ENCODE peak calls at places on chromosomes 2 and 18, in four cellular contexts. O is GM12878, Y is K562, S is SK-N-SH. H is an unnamed sample.
A peak's percentile ranks its signal among the peaks of the same experiment; 100 is the strongest.

GRCh38 chr2:33133436-33133835 is 186.7 kb downstream of the LTBP1 start:
- DNase-seq in O (no peak), Y (no peak), S (no peak), H (no peak)

GRCh38 chr2:70926042-70926441 is 9.7 kb upstream of the ATP6V1B1 start:
- DNase-seq in O (no peak), Y (no peak), S (no peak), H (no peak)

GRCh38 chr18:34122724-34123334 is 101.9 kb downstream of the NOL4 start:
- DNase-seq in O (peak; percentile 17), Y (peak; percentile 43), S (peak; percentile 55), H (peak; percentile 36)

GRCh38 chr2:227450196-227450851 is 21.6 kb upstream of the AGFG1 start:
- DNase-seq in O (no peak), Y (no peak), S (no peak), H (no peak)

GRCh38 chr2:237693281-237694039 is 66.1 kb downstream of the LRRFIP1 start:
- DNase-seq in O (no peak), Y (no peak), S (no peak), H (peak; percentile 64)

GRCh38 chr2:26195006-26195961 is 22.4 kb downstream of the GAREM2 start:
- DNase-seq in O (no peak), Y (no peak), S (no peak), H (no peak)

GRCh38 chr18:74082476-74083070 is 65.1 kb downstream of the FBXO15 start:
- DNase-seq in O (peak; percentile 1), Y (no peak), S (peak; percentile 66), H (peak; percentile 65)

GRCh38 chr18:13136689-13137040 is 81.9 kb upstream of the LDLRAD4 start:
- DNase-seq in O (no peak), Y (no peak), S (peak; percentile 82), H (no peak)

GRCh38 chr18:50104421-50104820 is 90.5 kb downstream of the MYO5B start:
- DNase-seq in O (no peak), Y (no peak), S (no peak), H (no peak)

DNA sequence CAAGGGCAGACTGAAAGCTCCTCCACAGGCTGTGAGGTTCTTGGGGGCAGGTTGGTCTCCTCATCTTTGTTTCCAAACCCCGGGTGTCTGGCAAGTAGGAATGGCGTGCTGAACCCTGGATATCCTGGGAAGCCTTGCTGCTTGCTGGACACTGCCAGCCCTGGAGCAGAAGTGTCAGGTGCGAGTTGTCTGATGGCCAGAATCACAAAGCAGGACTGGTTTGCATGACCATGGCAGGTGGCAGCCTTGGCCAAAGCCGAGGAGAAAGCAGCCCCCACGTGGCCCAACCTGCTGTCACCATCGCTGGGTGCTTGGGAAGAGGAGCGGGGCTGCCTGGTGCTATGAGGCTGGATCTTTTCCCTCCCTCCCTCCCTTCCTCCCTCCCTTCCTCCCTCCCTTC is 309.5 kb upstream of the HS6ST1 start:
- DNase-seq in O (no peak), Y (no peak), S (no peak), H (no peak)
- TF ChIP-seq ZBTB33 in O (no peak), Y (no peak), S (no peak), H (no peak)

GRCh38 chr2:46686811-46687210 is 207.4 kb downstream of the TMEM247 start:
- DNase-seq in O (no peak), Y (no peak), S (no peak), H (no peak)

GRCh38 chr2:46684661-46685060 is 205.3 kb downstream of the TMEM247 start:
- DNase-seq in O (no peak), Y (no peak), S (no peak), H (no peak)

GRCh38 chr2:46679761-46680160 is 200.4 kb downstream of the TMEM247 start:
- DNase-seq in O (no peak), Y (no peak), S (no peak), H (no peak)

GRCh38 chr2:46683541-46683940 is 204.2 kb downstream of the TMEM247 start:
- DNase-seq in O (no peak), Y (no peak), S (no peak), H (no peak)
- TF ChIP-seq SMC3 in O (no peak), Y (no peak), S (no peak), H (no peak)

GRCh38 chr2:105321875-105322646 is 7.5 kb downstream of the TGFBRAP1 start:
- DNase-seq in O (no peak), Y (no peak), S (no peak), H (no peak)

GRCh38 chr2:105324732-105325131 is 4.8 kb downstream of the TGFBRAP1 start:
- DNase-seq in O (no peak), Y (no peak), S (no peak), H (no peak)

GRCh38 chr2:105317937-105318336 is 11.6 kb downstream of the TGFBRAP1 start:
- DNase-seq in O (no peak), Y (no peak), S (no peak), H (no peak)

GRCh38 chr2:105323117-105323516 is 6.4 kb downstream of the TGFBRAP1 start:
- DNase-seq in O (no peak), Y (no peak), S (no peak), H (no peak)

GRCh38 chr2:105320651-105321215 is 8.8 kb downstream of the TGFBRAP1 start:
- DNase-seq in O (no peak), Y (no peak), S (no peak), H (no peak)
- TF ChIP-seq ZBTB33 in O (no peak), Y (no peak), S (no peak), H (no peak)

GRCh38 chr2:213959589-213959988 is 451.3 kb upstream of the VWC2L start:
- DNase-seq in O (no peak), Y (no peak), S (no peak), H (no peak)

GRCh38 chr2:213958086-213958485 is 452.8 kb upstream of the VWC2L start:
- DNase-seq in O (no peak), Y (no peak), S (no peak), H (no peak)
- TF ChIP-seq SMC3 in O (no peak), Y (no peak), S (no peak), H (no peak)

GRCh38 chr2:43163365-43163715 is 63.1 kb downstream of the ZFP36L2 start:
- DNase-seq in O (no peak), Y (no peak), S (no peak), H (no peak)

GRCh38 chr2:43161650-43162542 is 64.5 kb downstream of the ZFP36L2 start:
- DNase-seq in O (no peak), Y (peak; percentile 32), S (no peak), H (peak; percentile 39)

GRCh38 chr2:43164686-43165085 is 61.7 kb downstream of the ZFP36L2 start:
- DNase-seq in O (no peak), Y (no peak), S (no peak), H (no peak)

GRCh38 chr2:43168016-43168369 is 58.4 kb downstream of the ZFP36L2 start:
- DNase-seq in O (no peak), Y (no peak), S (no peak), H (no peak)

GRCh38 chr2:43165378-43166025 is 60.9 kb downstream of the ZFP36L2 start:
- DNase-seq in O (no peak), Y (no peak), S (no peak), H (peak; percentile 47)
- TF ChIP-seq ZBTB33 in O (no peak), Y (no peak), S (no peak), H (no peak)

GRCh38 chr18:48632676-48633257 is 93.9 kb downstream of the CTIF start:
- DNase-seq in O (no peak), Y (no peak), S (no peak), H (peak; percentile 71)

GRCh38 chr18:48627216-48627615 is 88.4 kb downstream of the CTIF start:
- DNase-seq in O (no peak), Y (no peak), S (no peak), H (no peak)

GRCh38 chr18:48631851-48632250 is 93.0 kb downstream of the CTIF start:
- DNase-seq in O (no peak), Y (no peak), S (no peak), H (no peak)

GRCh38 chr18:48634491-48634890 is 95.7 kb downstream of the CTIF start:
- DNase-seq in O (no peak), Y (no peak), S (no peak), H (no peak)

DNA sequence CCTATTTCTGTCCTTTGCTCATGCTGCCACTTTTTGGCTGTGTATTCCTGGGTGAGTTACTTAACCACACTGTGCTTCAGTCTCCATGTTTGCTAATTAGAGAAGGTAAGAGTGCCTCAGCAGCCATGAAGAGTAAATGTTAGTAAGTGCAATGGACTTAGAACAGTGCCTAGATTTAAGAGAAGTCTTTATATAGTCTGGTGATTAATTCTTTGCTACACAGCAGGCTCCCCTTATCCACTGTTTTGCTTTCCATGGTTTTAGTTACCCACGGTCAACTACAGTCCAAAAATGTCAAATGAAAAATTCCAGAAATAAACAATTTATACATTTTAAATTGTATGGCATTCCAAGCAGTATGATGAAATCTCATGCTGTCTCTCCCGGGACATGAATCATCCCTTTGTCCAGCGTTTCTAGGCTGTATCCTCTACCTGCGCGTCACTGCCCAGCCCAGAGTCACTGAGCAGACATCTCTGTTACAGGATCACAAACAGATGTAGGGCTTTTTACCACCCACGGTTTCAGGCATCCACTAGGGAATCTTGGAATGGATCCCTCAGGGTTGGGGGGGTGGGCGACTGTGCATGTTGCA is 91.0 kb downstream of the CTIF start:
- DNase-seq in O (no peak), Y (no peak), S (peak; percentile 41), H (peak; percentile 87)
- TF ChIP-seq SMC3 in O (no peak), Y (no peak), S (no peak), H (no peak)

GRCh38 chr18:48106976-48107781 is 176.7 kb upstream of the SMAD2 start:
- DNase-seq in O (no peak), Y (no peak), S (no peak), H (no peak)
- TF ChIP-seq ZBTB33 in O (no peak), Y (no peak), S (no peak), H (no peak)

DNA sequence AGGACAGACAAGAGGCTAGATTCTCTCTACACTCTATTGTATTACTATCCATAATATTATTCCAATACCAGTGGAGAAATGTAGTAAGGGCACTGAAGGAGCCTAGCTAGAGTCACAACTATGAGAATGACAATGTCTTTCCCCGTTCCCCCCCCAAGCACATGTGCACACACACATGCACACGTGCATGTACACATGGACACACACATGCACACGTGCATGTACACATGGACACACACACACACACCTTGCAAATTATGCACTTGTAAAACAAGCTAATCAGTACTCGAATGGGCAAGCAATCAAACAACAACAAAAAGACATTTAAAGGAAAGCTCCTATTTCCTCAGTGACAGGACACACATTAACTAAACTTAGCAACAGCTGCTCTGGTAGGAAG is 65.2 kb downstream of the INSIG2 start:
- DNase-seq in O (no peak), Y (no peak), S (no peak), H (no peak)
- TF ChIP-seq SMC3 in O (no peak), Y (no peak), S (no peak), H (no peak)

GRCh38 chr2:234468503-234468902 is 28.4 kb downstream of the ARL4C start:
- DNase-seq in O (no peak), Y (no peak), S (peak; percentile 66), H (no peak)

GRCh38 chr2:234469251-234469845 is 27.5 kb downstream of the ARL4C start:
- DNase-seq in O (no peak), Y (no peak), S (no peak), H (no peak)

GRCh38 chr2:234464291-234464645 is 32.6 kb downstream of the ARL4C start:
- DNase-seq in O (no peak), Y (no peak), S (no peak), H (no peak)

GRCh38 chr2:234469972-234470371 is 26.9 kb downstream of the ARL4C start:
- DNase-seq in O (no peak), Y (no peak), S (no peak), H (no peak)

GRCh38 chr2:234467289-234467688 is 29.6 kb downstream of the ARL4C start:
- DNase-seq in O (no peak), Y (no peak), S (no peak), H (no peak)
- TF ChIP-seq ZBTB33 in O (no peak), Y (no peak), S (no peak), H (no peak)

GRCh38 chr2:173982918-173983317 is 17.7 kb upstream of the SP3 start:
- DNase-seq in O (no peak), Y (no peak), S (no peak), H (no peak)
- TF ChIP-seq SMC3 in O (no peak), Y (no peak), S (no peak), H (no peak)

H was measured in HepG2.